ENCODE peak calls at places on chromosomes 1 and 21, in five cellular contexts. S is HEK293T, D is COLO829, V is T follicular helper cell, E is neuronal stem cell. T is an unnamed sample.

GRCh38 chr1:99621340-99621901 is 24.5 kb upstream of the PALMD start:
- DNase-seq in S (no peak), D (no peak), V (no peak), E (no peak), T (no peak)

GRCh38 chr1:3174487-3175247 is 105.7 kb downstream of the PRDM16 start:
- DNase-seq in S (no peak), D (no peak), V (no peak), E (no peak), T (no peak)

GRCh38 chr21:33947451-33948095 is 32.0 kb upstream of the ATP5PO start:
- DNase-seq in S (peak; percentile 69), D (peak; percentile 96), V (peak; percentile 86), E (peak; percentile 89), T (peak; percentile 79)

GRCh38 chr1:22712502-22713271 is 2.0 kb downstream of the EPHB2 start:
- DNase-seq in S (no peak), D (no peak), V (no peak), E (no peak), T (no peak)

GRCh38 chr1:58781541-58782307 is 2.1 kb downstream of the JUN start:
- DNase-seq in S (peak; percentile 68), D (no peak), V (peak; percentile 65), E (peak; percentile 48), T (peak; percentile 19)

GRCh38 chr1:61183471-61184034 is 101.2 kb downstream of the NFIA start:
- DNase-seq in S (no peak), D (no peak), V (no peak), E (no peak), T (no peak)

GRCh38 chr1:84693774-84694173 is 3.5 kb upstream of the SSX2IP start:
- DNase-seq in S (no peak), D (no peak), V (no peak), E (no peak), T (no peak)

GRCh38 chr1:13901041-13901440 is 201.1 kb downstream of the PRDM2 start:
- DNase-seq in S (no peak), D (no peak), V (no peak), E (no peak), T (no peak)

GRCh38 chr1:94653454-94653853 is 111.9 kb upstream of the F3 start:
- DNase-seq in S (no peak), D (no peak), V (no peak), E (no peak), T (no peak)

GRCh38 chr1:115063238-115063901 is 25.9 kb downstream of the TSPAN2 start:
- DNase-seq in S (no peak), D (no peak), V (peak; percentile 15), E (no peak), T (no peak)

GRCh38 chr1:101025283-101025679 is 303 bp downstream of the DPH5 start:
- DNase-seq in S (peak; percentile 41), D (no peak), V (no peak), E (peak; percentile 3), T (no peak)

GRCh38 chr1:6724517-6725141 is 23.0 kb upstream of the DNAJC11 start:
- DNase-seq in S (no peak), D (peak; percentile 41), V (no peak), E (no peak), T (no peak)

GRCh38 chr1:19439464-19440171 is 45.7 kb downstream of the CAPZB start:
- DNase-seq in S (peak; percentile 33), D (no peak), V (peak; percentile 33), E (no peak), T (peak; percentile 53)

GRCh38 chr1:46072975-46073374 is 59.5 kb downstream of the PIK3R3 start:
- DNase-seq in S (no peak), D (no peak), V (no peak), E (no peak), T (no peak)

GRCh38 chr1:62325696-62326095 is 6.5 kb upstream of the KANK4 start:
- DNase-seq in S (no peak), D (no peak), V (no peak), E (no peak), T (no peak)

GRCh38 chr1:226890331-226891108 is 20.1 kb downstream of the PSEN2 start:
- DNase-seq in S (no peak), D (no peak), V (no peak), E (no peak), T (no peak)

GRCh38 chr1:17545354-17545753 is 5.9 kb downstream of the ARHGEF10L start:
- DNase-seq in S (no peak), D (no peak), V (no peak), E (no peak), T (no peak)

GRCh38 chr1:14743368-14743767 is 144.9 kb downstream of the KAZN start:
- DNase-seq in S (no peak), D (peak; percentile 66), V (no peak), E (no peak), T (no peak)

GRCh38 chr1:227788279-227789041 is 27.0 kb upstream of the PRSS38 start:
- DNase-seq in S (peak; percentile 85), D (peak; percentile 47), V (no peak), E (peak; percentile 78), T (no peak)

GRCh38 chr1:41400235-41400634 is 39.0 kb downstream of the FOXO6 start:
- DNase-seq in S (no peak), D (no peak), V (no peak), E (no peak), T (no peak)

GRCh38 chr1:199724049-199724448 is 303.5 kb upstream of the NR5A2 start:
- DNase-seq in S (no peak), D (no peak), V (no peak), E (no peak), T (no peak)

GRCh38 chr1:36754366-36754765 is 271.7 kb upstream of the CSF3R start:
- DNase-seq in S (no peak), D (no peak), V (no peak), E (no peak), T (no peak)

GRCh38 chr1:106755682-106756406 is 300.6 kb upstream of the PRMT6 start:
- DNase-seq in S (no peak), D (no peak), V (no peak), E (no peak), T (no peak)

GRCh38 chr21:37593015-37593414 is 226.4 kb downstream of the DYRK1A start:
- DNase-seq in S (no peak), D (no peak), V (no peak), E (peak; percentile 77), T (no peak)

GRCh38 chr1:6859415-6860343 is 74.4 kb downstream of the CAMTA1 start:
- DNase-seq in S (no peak), D (peak; percentile 46), V (no peak), E (no peak), T (no peak)

GRCh38 chr21:42818328-42818749 is 61.0 kb downstream of the WDR4 start:
- DNase-seq in S (no peak), D (peak; percentile 45), V (peak; percentile 48), E (no peak), T (peak; percentile 68)

GRCh38 chr1:117161887-117162286 is 40.3 kb upstream of the TRIM45 start:
- DNase-seq in S (no peak), D (no peak), V (no peak), E (no peak), T (no peak)

GRCh38 chr1:192951961-192952460 is 107.1 kb downstream of the UCHL5 start:
- DNase-seq in S (no peak), D (no peak), V (no peak), E (no peak), T (no peak)

GRCh38 chr1:47478090-47478489 is 40.2 kb downstream of the FOXD2 start:
- DNase-seq in S (no peak), D (no peak), V (no peak), E (no peak), T (no peak)

GRCh38 chr21:36696640-36697472 is 2.1 kb upstream of the SIM2 start:
- DNase-seq in S (no peak), D (no peak), V (no peak), E (no peak), T (no peak)

GRCh38 chr1:24425446-24425845 is 9.8 kb downstream of the NIPAL3 start:
- DNase-seq in S (no peak), D (no peak), V (no peak), E (no peak), T (no peak)

GRCh38 chr1:50425376-50426107 is 2.3 kb upstream of the DMRTA2 start:
- DNase-seq in S (no peak), D (no peak), V (no peak), E (peak; percentile 53), T (no peak)

GRCh38 chr1:45660336-45660735 is 26.0 kb downstream of the GPBP1L1 start:
- DNase-seq in S (no peak), D (no peak), V (no peak), E (no peak), T (no peak)

GRCh38 chr1:86394416-86394815 is 1.7 kb downstream of the ODF2L start:
- DNase-seq in S (no peak), D (no peak), V (no peak), E (no peak), T (no peak)

GRCh38 chr21:43848771-43849170 is 16.3 kb upstream of the AGPAT3 start:
- DNase-seq in S (no peak), D (no peak), V (no peak), E (no peak), T (no peak)

GRCh38 chr1:246435421-246436041 is 71.5 kb downstream of the SMYD3 start:
- DNase-seq in S (no peak), D (no peak), V (no peak), E (no peak), T (no peak)

GRCh38 chr1:60052634-60053033 is 20.9 kb downstream of the C1orf87 start:
- DNase-seq in S (no peak), D (no peak), V (no peak), E (no peak), T (no peak)

GRCh38 chr1:2538872-2539271 is 8.8 kb upstream of the HES5 start:
- DNase-seq in S (no peak), D (no peak), V (no peak), E (no peak), T (no peak)

GRCh38 chr1:225814381-225814780 is 4.5 kb downstream of the EPHX1 start:
- DNase-seq in S (no peak), D (no peak), V (no peak), E (no peak), T (no peak)

T was measured in CD4-positive, alpha-beta T cell.